ENCODE peak calls at places on chromosomes 4 and X, in five cellular contexts. H, T, S, D and J are unnamed samples.

GRCh38 chrX:121161501-121161933 is 114.1 kb downstream of the GLUD2 start:
- DNase-seq in H (no peak), T (no peak), S (no peak), D (no peak), J (no peak)

GRCh38 chrX:154436597-154437397 is at the start of gene GDI1:
- DNase-seq in H (no peak), T (peak), S (no peak), D (peak), J (no peak)

GRCh38 chr4:26075588-26075987 is 161.6 kb downstream of the SMIM20 start:
- DNase-seq in H (no peak), T (no peak), S (no peak), D (no peak), J (no peak)

GRCh38 chrX:43474321-43474720 is 181.8 kb upstream of the MAOA start:
- DNase-seq in H (no peak), T (no peak), S (no peak), D (no peak), J (no peak)

GRCh38 chr4:101348367-101348827 is 1.1 kb upstream of the PPP3CA start:
- DNase-seq in H (no peak), T (no peak), S (no peak), D (no peak), J (no peak)

GRCh38 chr4:156779774-156780173 is 191.8 kb downstream of the PDGFC start:
- DNase-seq in H (no peak), T (no peak), S (no peak), D (no peak), J (peak)

GRCh38 chr4:1509366-1509765 is 103.1 kb upstream of the NKX1-1 start:
- DNase-seq in H (no peak), T (peak), S (no peak), D (no peak), J (no peak)

GRCh38 chrX:72644946-72645345 is 69.2 kb downstream of the PHKA1 start:
- DNase-seq in H (no peak), T (no peak), S (no peak), D (no peak), J (no peak)

GRCh38 chr4:5816851-5817375 is 76.0 kb downstream of the CRMP1 start:
- DNase-seq in H (no peak), T (peak), S (no peak), D (no peak), J (no peak)

GRCh38 chr4:136864580-136865185 is 667.6 kb downstream of the PCDH18 start:
- DNase-seq in H (no peak), T (no peak), S (peak), D (no peak), J (peak)

GRCh38 chr4:37934096-37934495 is 26.1 kb upstream of the PTTG2 start:
- DNase-seq in H (no peak), T (no peak), S (no peak), D (no peak), J (no peak)

GRCh38 chr4:115332078-115332477 is 218.7 kb upstream of the NDST4 start:
- DNase-seq in H (no peak), T (no peak), S (no peak), D (no peak), J (no peak)

GRCh38 chr4:24249972-24250371 is 334.4 kb downstream of the DHX15 start:
- DNase-seq in H (no peak), T (no peak), S (no peak), D (no peak), J (no peak)

GRCh38 chrX:10233696-10234095 is 76.9 kb downstream of the CLCN4 start:
- DNase-seq in H (no peak), T (no peak), S (no peak), D (no peak), J (no peak)

GRCh38 chrX:129512409-129512808 is 10.9 kb downstream of the SMARCA1 start:
- DNase-seq in H (no peak), T (no peak), S (no peak), D (no peak), J (no peak)

GRCh38 chr4:168337550-168337940 is 19.0 kb upstream of the DDX60 start:
- DNase-seq in H (no peak), T (no peak), S (peak), D (no peak), J (no peak)

GRCh38 chr4:41156574-41156973 is 57.8 kb downstream of the APBB2 start:
- DNase-seq in H (no peak), T (no peak), S (no peak), D (no peak), J (no peak)

GRCh38 chrX:65841263-65841662 is 173.8 kb downstream of the MSN start:
- DNase-seq in H (no peak), T (no peak), S (no peak), D (no peak), J (no peak)

GRCh38 chrX:45515262-45516215 is 314.9 kb upstream of the DIPK2B start:
- DNase-seq in H (peak), T (peak), S (peak), D (no peak), J (peak)

GRCh38 chrX:127038065-127038464 is 218.5 kb downstream of the PRR32 start:
- DNase-seq in H (no peak), T (no peak), S (no peak), D (no peak), J (no peak)

GRCh38 chr4:112905728-112906127 is 143.7 kb upstream of the ANK2 start:
- DNase-seq in H (no peak), T (no peak), S (no peak), D (no peak), J (no peak)

GRCh38 chr4:99998062-99998880 is 48.2 kb upstream of the H2AZ1 start:
- DNase-seq in H (no peak), T (no peak), S (no peak), D (no peak), J (no peak)

GRCh38 chr4:76990288-76991080 is 40.9 kb downstream of the SEPTIN11 start:
- DNase-seq in H (no peak), T (no peak), S (peak), D (no peak), J (no peak)
- TF ChIP-seq CTCF in H (no peak), T (no peak), S (no peak), D (no peak), J (no peak)

DNA sequence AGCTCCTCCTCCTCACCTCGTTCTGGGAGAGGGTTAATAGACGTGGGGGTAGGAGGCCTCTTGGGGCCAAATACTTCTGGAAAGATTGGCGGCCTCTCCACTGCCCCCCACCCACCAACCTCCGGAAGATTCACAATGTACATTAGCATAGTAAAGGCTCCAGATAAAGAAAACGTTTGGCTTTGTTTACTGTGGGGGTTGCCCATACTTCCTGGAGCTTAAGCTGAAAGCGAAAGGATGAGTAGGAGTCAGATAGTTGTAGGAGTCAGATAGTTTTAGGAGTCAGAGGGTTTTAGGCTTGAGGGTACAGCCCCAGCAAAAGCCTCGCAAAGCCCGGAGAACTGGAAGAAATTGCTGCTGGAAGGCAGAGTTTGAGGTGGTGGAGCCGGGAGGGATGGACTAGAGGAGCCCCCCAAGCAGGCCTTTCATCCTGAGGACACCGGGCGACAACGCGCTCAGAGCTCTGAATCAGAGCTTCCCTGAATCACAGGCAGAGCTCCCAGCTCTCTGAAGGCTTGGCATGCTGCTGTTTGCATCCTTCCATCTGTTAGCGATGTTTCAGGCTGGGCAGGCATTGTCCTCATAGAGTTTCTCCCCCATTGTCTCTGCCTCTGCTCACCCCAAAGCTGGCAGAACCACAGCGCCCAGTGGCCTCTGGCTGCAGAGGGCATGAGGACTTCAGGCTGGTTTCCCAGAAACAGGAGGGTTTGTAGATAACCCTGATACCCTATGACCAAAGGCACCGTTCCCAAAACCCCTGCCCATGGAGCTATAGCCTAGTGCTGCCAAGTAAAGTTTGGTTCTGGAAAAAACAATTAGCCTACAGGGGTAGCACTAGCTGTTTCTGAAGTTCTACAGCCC is 280.7 kb downstream of the BCOR start:
- DNase-seq in H (no peak), T (no peak), S (no peak), D (no peak), J (no peak)
- H3K4me3 ChIP-seq in H (no peak), T (no peak), S (peak), D (no peak), J (no peak)

DNA sequence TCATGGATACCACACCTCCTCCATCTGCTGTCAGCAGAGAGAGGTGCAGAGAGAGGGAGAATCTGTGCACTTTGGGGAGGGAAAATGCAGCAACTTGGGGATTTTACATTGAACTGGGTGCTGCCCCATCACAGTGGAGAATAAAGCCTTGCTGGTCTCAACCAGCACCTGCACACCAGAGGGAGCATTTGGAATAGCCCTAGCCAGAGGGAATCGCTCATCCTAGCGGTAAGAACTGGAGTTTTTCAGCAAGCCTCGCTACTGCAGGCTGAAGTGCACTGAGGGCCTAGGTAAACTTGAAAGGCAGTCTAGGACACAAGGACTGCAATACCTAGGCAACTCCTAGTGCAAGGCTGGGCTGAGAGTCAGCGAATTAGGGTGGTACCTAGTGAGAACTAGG is 148.7 kb downstream of the KDR start:
- DNase-seq in H (no peak), T (no peak), S (no peak), D (no peak), J (no peak)
- TF ChIP-seq CTCF in H (no peak), T (no peak), S (no peak), D (no peak), J (no peak)

DNA sequence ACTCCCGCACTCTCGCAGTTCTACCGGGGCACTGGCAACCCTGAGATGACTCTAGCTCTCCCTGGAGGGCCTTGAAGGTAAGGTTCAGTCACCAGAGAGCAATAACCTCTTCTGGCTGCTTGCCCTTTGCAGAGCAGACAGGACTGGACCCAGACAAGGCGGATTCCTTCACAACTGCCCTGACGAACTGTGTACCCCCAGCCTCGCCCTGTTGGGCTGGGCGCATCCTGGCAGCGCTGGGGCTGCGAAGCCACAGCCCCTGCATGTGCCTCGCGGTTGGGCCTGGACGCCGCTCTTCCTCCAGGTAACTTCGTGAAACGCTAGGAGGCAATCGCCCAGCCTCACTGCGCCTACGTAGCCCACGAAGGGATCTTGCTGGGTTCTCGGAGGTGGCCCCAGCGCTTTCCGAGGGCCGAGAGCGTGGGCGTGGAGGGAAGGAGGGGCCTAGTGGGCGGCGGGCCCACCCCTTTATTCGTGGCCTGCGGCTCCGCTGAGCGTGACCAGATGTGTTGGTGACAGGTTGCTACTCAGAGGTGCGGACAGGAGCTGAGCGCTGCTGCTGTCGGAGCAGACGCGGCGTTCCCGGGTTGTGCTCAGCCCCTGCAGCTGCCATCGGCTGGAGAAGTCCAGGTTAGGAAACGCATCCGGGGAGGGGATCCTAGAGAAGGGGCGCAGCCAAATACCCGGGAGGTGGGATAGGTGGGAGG is 1.9 kb upstream of the MAMLD1 start:
- DNase-seq in H (no peak), T (no peak), S (no peak), D (no peak), J (no peak)
- H3K4me3 ChIP-seq in H (peak), T (peak), S (peak), D (peak), J (peak)

GRCh38 chrX:48497871-48498270 is 10.9 kb upstream of the PORCN start:
- DNase-seq in H (no peak), T (no peak), S (no peak), D (no peak), J (no peak)
- TF ChIP-seq CTCF in H (no peak), T (no peak), S (no peak), D (no peak), J (no peak)

DNA sequence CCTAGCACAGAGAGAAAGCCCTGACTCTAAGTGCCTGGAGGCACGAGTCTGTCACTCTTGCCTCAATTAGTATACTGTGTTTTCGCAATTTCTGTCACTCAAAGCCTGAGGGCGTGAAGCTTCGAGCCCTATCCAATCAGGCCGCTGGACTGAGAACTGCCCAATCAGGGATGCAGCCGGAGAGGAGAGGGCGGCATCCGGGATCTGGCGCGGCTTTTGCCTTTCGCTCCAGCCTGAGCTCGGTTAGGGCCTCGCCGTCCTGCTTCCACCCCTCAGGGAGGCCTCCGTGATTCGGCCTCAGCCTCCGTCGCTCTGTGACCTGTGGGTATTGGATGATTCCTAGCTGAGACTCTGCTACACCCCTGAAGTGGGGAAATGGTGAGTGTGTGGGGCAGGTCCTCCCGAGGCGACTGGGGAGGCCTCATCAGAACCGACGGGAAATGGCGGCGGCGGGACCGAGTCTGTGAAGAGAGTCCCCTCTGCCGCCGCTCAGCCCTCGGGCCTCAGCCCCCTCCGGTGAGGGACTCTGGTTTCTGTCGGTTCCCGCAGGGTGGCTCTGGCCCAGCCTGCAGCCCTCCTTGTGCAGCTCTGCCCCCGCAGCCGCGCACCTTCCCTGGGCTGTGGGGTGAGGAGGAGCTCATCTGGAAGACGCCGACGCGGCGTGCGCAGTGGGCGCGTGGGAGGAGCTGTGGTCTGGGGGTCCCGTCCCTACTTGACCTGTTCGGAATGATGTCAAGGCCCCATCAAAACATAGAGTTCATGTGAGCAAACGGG is 48.5 kb downstream of the ZNF141 start:
- DNase-seq in H (no peak), T (no peak), S (no peak), D (no peak), J (no peak)
- H3K4me3 ChIP-seq in H (no peak), T (no peak), S (peak), D (peak), J (no peak)

DNA sequence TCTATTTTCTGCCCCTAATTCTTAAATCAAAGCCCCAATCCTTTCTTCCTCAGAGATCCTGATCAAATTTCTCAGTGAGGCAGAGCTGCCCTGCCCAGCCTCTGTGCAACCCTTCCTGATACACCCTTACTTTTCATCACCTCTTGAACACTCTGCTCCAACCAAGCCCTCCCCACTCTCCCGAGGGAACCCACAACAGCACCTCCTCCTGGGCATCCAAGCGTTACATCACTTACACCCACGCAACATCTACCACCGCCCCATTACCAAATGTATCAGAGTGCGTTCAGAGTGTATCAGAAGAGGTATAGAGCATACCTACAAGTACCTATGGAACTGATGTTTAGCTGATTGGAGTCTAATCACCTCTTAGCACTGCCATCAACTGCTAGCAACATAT is 186.5 kb downstream of the RAP1GDS1 start:
- DNase-seq in H (no peak), T (no peak), S (no peak), D (no peak), J (no peak)
- TF ChIP-seq CTCF in H (no peak), T (no peak), S (no peak), D (no peak), J (no peak)

GRCh38 chr4:183798921-183799307 is 106.2 kb upstream of the STOX2 start:
- DNase-seq in H (no peak), T (no peak), S (no peak), D (no peak), J (no peak)
- H3K4me3 ChIP-seq in H (peak), T (no peak), S (no peak), D (no peak), J (no peak)

DNA sequence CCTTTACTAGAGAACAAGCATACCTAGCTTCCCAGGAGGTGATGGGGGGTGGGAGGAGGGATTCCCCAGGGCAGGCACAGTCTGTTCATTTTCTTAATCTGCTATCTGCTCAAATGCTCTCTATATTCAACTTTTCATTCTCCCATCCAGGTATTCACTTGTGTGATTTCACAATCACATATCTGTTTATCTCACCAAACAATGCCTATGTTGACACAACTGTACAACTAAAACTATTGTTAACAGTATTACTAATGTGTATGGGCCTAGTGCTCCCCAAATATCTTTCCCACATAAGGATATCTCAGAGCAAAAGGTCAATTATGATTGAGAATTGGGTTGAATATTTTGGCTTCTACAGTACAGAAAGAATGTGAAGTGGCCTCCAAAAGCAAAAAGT is 210.8 kb downstream of the IQCM start:
- DNase-seq in H (no peak), T (no peak), S (no peak), D (no peak), J (no peak)
- TF ChIP-seq CTCF in H (no peak), T (no peak), S (no peak), D (no peak), J (no peak)

GRCh38 chr4:144649646-144650045 is 3.7 kb downstream of the HHIP start:
- DNase-seq in H (no peak), T (no peak), S (no peak), D (no peak), J (no peak)

GRCh38 chr4:144645621-144646522 is at the start of gene HHIP:
- DNase-seq in H (peak), T (peak), S (no peak), D (no peak), J (no peak)

GRCh38 chr4:144646523-144647094 is 653 bp downstream of the HHIP start:
- DNase-seq in H (no peak), T (no peak), S (no peak), D (no peak), J (no peak)

GRCh38 chr4:144647095-144647959 is 1.4 kb downstream of the HHIP start:
- DNase-seq in H (no peak), T (no peak), S (no peak), D (no peak), J (no peak)

GRCh38 chr4:144648042-144648441 is 2.1 kb downstream of the HHIP start:
- DNase-seq in H (no peak), T (no peak), S (no peak), D (no peak), J (no peak)
- H3K4me3 ChIP-seq in H (no peak), T (no peak), S (no peak), D (no peak), J (no peak)